ENCODE peak calls at places on chromosome 4, in ten cellular contexts. I, J, P, L, K, D, F, N, R and O are unnamed samples.
A peak's percentile ranks its signal among the peaks of the same experiment; 100 is the strongest.

GRCh38 chr4:600850-601515 is 24.4 kb upstream of the PDE6B start:
- DNase-seq in I (no peak), J (no peak), P (no peak), L (no peak), K (no peak), D (no peak), F (no peak), N (no peak), R (peak; percentile 56), O (no peak)

GRCh38 chr4:13905543-13905942 is 278.0 kb upstream of the BOD1L1 start:
- DNase-seq in I (no peak), J (peak; percentile 95), P (no peak), L (no peak), K (no peak), D (no peak), F (no peak), N (no peak), R (no peak), O (no peak)

GRCh38 chr4:16608123-16608522 is 290.3 kb downstream of the LDB2 start:
- DNase-seq in I (no peak), J (peak; percentile 16), P (no peak), L (no peak), K (no peak), D (no peak), F (no peak), N (no peak), R (no peak), O (no peak)

GRCh38 chr4:6221851-6222760 is 21.8 kb upstream of the JAKMIP1 start:
- DNase-seq in I (peak; percentile 50), J (no peak), P (peak; percentile 86), L (no peak), K (no peak), D (peak; percentile 59), F (no peak), N (no peak), R (peak; percentile 69), O (peak; percentile 16)

GRCh38 chr4:149980941-149981340 is 97.3 kb upstream of the DCLK2 start:
- DNase-seq in I (peak; percentile 44), J (peak; percentile 65), P (no peak), L (peak; percentile 26), K (no peak), D (peak; percentile 51), F (no peak), N (no peak), R (peak; percentile 47), O (peak; percentile 60)

GRCh38 chr4:76969493-76969892 is 19.9 kb downstream of the SEPTIN11 start:
- DNase-seq in I (no peak), J (no peak), P (no peak), L (no peak), K (no peak), D (no peak), F (no peak), N (no peak), R (peak; percentile 16), O (no peak)

GRCh38 chr4:141045848-141046247 is 87.4 kb downstream of the RNF150 start:
- DNase-seq in I (no peak), J (no peak), P (no peak), L (no peak), K (no peak), D (no peak), F (no peak), N (no peak), R (no peak), O (no peak)

GRCh38 chr4:123585111-123585510 is 188.5 kb downstream of the SPRY1 start:
- DNase-seq in I (no peak), J (no peak), P (no peak), L (no peak), K (no peak), D (no peak), F (no peak), N (no peak), R (no peak), O (no peak)

GRCh38 chr4:39814403-39815185 is 116.7 kb downstream of the UBE2K start:
- DNase-seq in I (no peak), J (peak; percentile 25), P (no peak), L (peak; percentile 43), K (no peak), D (no peak), F (no peak), N (no peak), R (no peak), O (no peak)

GRCh38 chr4:23881052-23881501 is 8.8 kb downstream of the PPARGC1A start:
- DNase-seq in I (no peak), J (no peak), P (no peak), L (peak; percentile 95), K (no peak), D (no peak), F (no peak), N (peak; percentile 64), R (no peak), O (no peak)

GRCh38 chr4:77170926-77171325 is 13.9 kb downstream of the CCNG2 start:
- DNase-seq in I (no peak), J (no peak), P (no peak), L (no peak), K (no peak), D (no peak), F (no peak), N (no peak), R (no peak), O (no peak)

GRCh38 chr4:122914938-122915337 is 7.5 kb downstream of the NUDT6 start:
- DNase-seq in I (no peak), J (peak; percentile 77), P (no peak), L (no peak), K (no peak), D (no peak), F (no peak), N (no peak), R (no peak), O (no peak)

GRCh38 chr4:44760142-44760898 is 34.0 kb upstream of the GNPDA2 start:
- DNase-seq in I (no peak), J (peak; percentile 20), P (no peak), L (peak; percentile 7), K (no peak), D (no peak), F (no peak), N (no peak), R (peak; percentile 13), O (no peak)

GRCh38 chr4:72701987-72702819 is 133.2 kb upstream of the ADAMTS3 start:
- DNase-seq in I (peak; percentile 28), J (peak; percentile 49), P (no peak), L (peak; percentile 42), K (no peak), D (no peak), F (no peak), N (no peak), R (peak; percentile 65), O (no peak)

GRCh38 chr4:16126714-16127113 is 42.9 kb upstream of the PROM1 start:
- DNase-seq in I (no peak), J (no peak), P (no peak), L (no peak), K (no peak), D (no peak), F (no peak), N (no peak), R (no peak), O (no peak)

GRCh38 chr4:112170451-112170993 is 25.3 kb downstream of the FAM241A start:
- DNase-seq in I (no peak), J (peak; percentile 92), P (no peak), L (peak; percentile 43), K (no peak), D (no peak), F (no peak), N (no peak), R (peak; percentile 77), O (no peak)

GRCh38 chr4:21011106-21011505 is 310.8 kb downstream of the PACRGL start:
- DNase-seq in I (no peak), J (no peak), P (no peak), L (no peak), K (no peak), D (no peak), F (no peak), N (no peak), R (no peak), O (no peak)

GRCh38 chr4:68606240-68606639 is 30.1 kb upstream of the UGT2B17 start:
- DNase-seq in I (no peak), J (no peak), P (no peak), L (no peak), K (no peak), D (no peak), F (no peak), N (no peak), R (no peak), O (no peak)

GRCh38 chr4:122017296-122017695 is 65.4 kb upstream of the TRPC3 start:
- DNase-seq in I (no peak), J (peak; percentile 61), P (no peak), L (no peak), K (no peak), D (no peak), F (no peak), N (no peak), R (no peak), O (no peak)

GRCh38 chr4:166421556-166422156 is 548.6 kb downstream of the TLL1 start:
- DNase-seq in I (no peak), J (peak; percentile 2), P (no peak), L (no peak), K (no peak), D (no peak), F (no peak), N (no peak), R (no peak), O (no peak)

GRCh38 chr4:67879486-67879885 is 4.3 kb downstream of the TMPRSS11D start:
- DNase-seq in I (no peak), J (peak; percentile 28), P (no peak), L (no peak), K (no peak), D (no peak), F (no peak), N (no peak), R (no peak), O (no peak)

GRCh38 chr4:113700602-113701150 is 60.9 kb downstream of the CAMK2D start:
- DNase-seq in I (no peak), J (no peak), P (no peak), L (no peak), K (no peak), D (no peak), F (no peak), N (no peak), R (no peak), O (no peak)
- H3K27ac ChIP-seq in I (no peak overlapping the region), J (peak overlapping the region; percentile 59), P (no peak overlapping the region), L (no peak overlapping the region), K (no peak overlapping the region), D (no peak overlapping the region), F (no peak overlapping the region), N (peak overlapping the region; percentile 84), R (no peak overlapping the region), O (no peak overlapping the region)

GRCh38 chr4:169757575-169758184 is at the start of gene HPF1:
- DNase-seq in I (peak; percentile 95), J (peak; percentile 75), P (peak; percentile 97), L (peak; percentile 83), K (peak; percentile 97), D (peak; percentile 97), F (peak; percentile 59), N (peak; percentile 84), R (peak; percentile 97), O (peak; percentile 97)
- TF ChIP-seq POLR2A in I (no peak), J (no peak), P (no peak), L (peak; percentile 60), K (peak; percentile 19), D (peak; percentile 25), F (peak; percentile 52), N (peak; percentile 35), R (peak; percentile 72), O (peak; percentile 43)

GRCh38 chr4:108172780-108173598 is 4.3 kb upstream of the LEF1 start:
- DNase-seq in I (peak; percentile 54), J (no peak), P (peak; percentile 92), L (peak; percentile 41), K (peak; percentile 56), D (peak; percentile 75), F (no peak), N (no peak), R (peak; percentile 86), O (peak; percentile 50)
- H3K27ac ChIP-seq in I (peak overlapping the region; percentile 51), J (no peak overlapping the region), P (peak overlapping the region; percentile 83), L (no peak overlapping the region), K (peak overlapping the region; percentile 69), D (no peak overlapping the region), F (peak overlapping the region; percentile 76), N (no peak overlapping the region), R (peak overlapping the region; percentile 67), O (peak overlapping the region; percentile 26)

GRCh38 chr4:89294583-89295244 is 12.9 kb downstream of the GPRIN3 start:
- DNase-seq in I (no peak), J (no peak), P (no peak), L (no peak), K (no peak), D (no peak), F (no peak), N (no peak), R (no peak), O (no peak)
- TF ChIP-seq POLR2A in I (no peak), J (no peak), P (no peak), L (no peak), K (peak; percentile 26), D (no peak), F (peak; percentile 44), N (no peak), R (no peak), O (no peak)